ENCODE peak calls at places on chromosome 6, in eight cellular contexts. H, F, V, M, K, T, L and O are unnamed samples.

GRCh38 chr6:2858678-2859324 is 17.1 kb upstream of the SERPINB1 start:
- DNase-seq in V (no peak), K (no peak), T (peak; percentile 81), M (no peak), L (no peak), H (no peak), F (peak; percentile 32), O (peak; percentile 18)

GRCh38 chr6:6699741-6700367 is 111.3 kb downstream of the LY86 start:
- DNase-seq in L (peak; percentile 99), K (peak; percentile 93), T (no peak), H (no peak), V (peak; percentile 53), F (peak; percentile 91), M (peak; percentile 87), O (peak; percentile 98)

GRCh38 chr6:56759521-56759920 is 116.8 kb upstream of the DST start:
- DNase-seq in H (no peak), T (peak; percentile 57), L (no peak), V (no peak), F (no peak), M (no peak), K (no peak), O (no peak)

GRCh38 chr6:38021571-38021970 is 202.0 kb downstream of the ZFAND3 start:
- DNase-seq in V (no peak), L (no peak), M (no peak), F (no peak), K (no peak), H (no peak), T (no peak), O (no peak)

GRCh38 chr6:148523051-148523450 is 180.4 kb downstream of the SASH1 start:
- DNase-seq in M (no peak), L (peak; percentile 96), H (no peak), V (no peak), T (no peak), F (peak; percentile 80), K (no peak), O (peak; percentile 77)

GRCh38 chr6:65295812-65296211 is 411.2 kb downstream of the EYS start:
- DNase-seq in M (no peak), K (no peak), L (no peak), H (no peak), T (no peak), F (no peak), V (no peak), O (no peak)

GRCh38 chr6:110877154-110877564 is 2.6 kb downstream of the AMD1 start:
- DNase-seq in L (no peak), M (no peak), T (no peak), F (peak; percentile 7), V (no peak), K (no peak), H (no peak), O (peak; percentile 21)

GRCh38 chr6:50724381-50725124 is 11.2 kb downstream of the TFAP2D start:
- DNase-seq in V (no peak), F (no peak), M (no peak), L (no peak), H (no peak), T (no peak), K (no peak), O (no peak)

GRCh38 chr6:41352396-41352795 is 17.0 kb downstream of the NCR2 start:
- DNase-seq in K (no peak), M (no peak), H (no peak), F (no peak), V (no peak), L (no peak), T (no peak), O (no peak)
- H3K4me3 ChIP-seq in K (no peak overlapping the region), M (no peak overlapping the region), H (no peak overlapping the region), F (no peak overlapping the region), V (no peak overlapping the region), L (no peak overlapping the region), T (no peak overlapping the region), O (no peak overlapping the region)

GRCh38 chr6:14322841-14323240 is 205.3 kb downstream of the CD83 start:
- DNase-seq in K (no peak), F (no peak), T (no peak), L (no peak), H (no peak), V (no peak), M (no peak), O (no peak)

GRCh38 chr6:14320342-14320741 is 202.8 kb downstream of the CD83 start:
- DNase-seq in F (no peak), L (no peak), K (no peak), T (no peak), M (no peak), V (no peak), H (no peak), O (no peak)

GRCh38 chr6:14324042-14324441 is 206.5 kb downstream of the CD83 start:
- DNase-seq in V (no peak), K (no peak), H (no peak), T (no peak), M (no peak), L (no peak), F (peak; percentile 19), O (no peak)

GRCh38 chr6:14317616-14318015 is 200.0 kb downstream of the CD83 start:
- DNase-seq in T (no peak), H (no peak), M (no peak), K (no peak), L (no peak), V (no peak), F (no peak), O (no peak)

DNA sequence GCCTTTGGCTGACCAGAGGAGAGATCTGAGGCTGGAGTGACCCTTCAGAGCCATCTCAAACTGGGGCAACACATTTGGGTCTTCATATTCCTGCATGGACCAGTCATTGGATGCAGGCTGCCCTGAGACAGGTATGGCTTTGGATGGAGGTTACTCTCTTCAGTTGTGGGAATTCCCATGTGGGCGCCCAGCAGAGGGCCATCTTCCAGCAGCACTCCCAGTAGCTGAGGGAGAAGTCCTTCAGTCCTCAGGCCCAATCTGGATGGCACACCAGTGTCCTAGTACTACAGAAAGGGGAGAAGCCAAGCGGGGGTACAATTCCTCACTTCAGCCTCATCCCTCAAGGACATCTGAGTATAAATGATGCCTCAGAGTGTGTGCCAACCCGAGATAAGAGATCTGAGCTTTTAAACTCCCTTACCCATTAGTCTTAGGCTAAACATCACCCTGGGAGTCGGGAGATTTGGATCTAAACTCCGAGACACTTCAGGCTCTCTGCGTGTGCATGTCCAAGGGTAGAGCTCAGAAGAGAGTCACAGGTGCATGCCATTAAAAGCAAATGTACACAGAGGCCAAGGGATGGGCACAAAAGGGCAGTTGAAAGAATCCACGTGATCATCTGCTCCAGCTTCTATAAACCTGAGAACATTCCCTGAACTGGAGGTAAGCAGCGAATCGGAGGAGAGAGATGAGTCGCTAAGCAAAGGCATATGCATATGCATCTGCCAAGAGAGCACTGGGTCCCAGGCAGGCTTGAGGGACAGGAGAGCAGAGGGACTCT is 204.6 kb downstream of the CD83 start:
- DNase-seq in M (no peak), F (no peak), L (no peak), H (no peak), V (peak; percentile 27), T (no peak), K (peak; percentile 19), O (no peak)
- TF ChIP-seq CTCF in M (no peak), F (no peak), L (no peak), H (no peak), V (peak; percentile 15), T (no peak), K (no peak), O (no peak)

DNA sequence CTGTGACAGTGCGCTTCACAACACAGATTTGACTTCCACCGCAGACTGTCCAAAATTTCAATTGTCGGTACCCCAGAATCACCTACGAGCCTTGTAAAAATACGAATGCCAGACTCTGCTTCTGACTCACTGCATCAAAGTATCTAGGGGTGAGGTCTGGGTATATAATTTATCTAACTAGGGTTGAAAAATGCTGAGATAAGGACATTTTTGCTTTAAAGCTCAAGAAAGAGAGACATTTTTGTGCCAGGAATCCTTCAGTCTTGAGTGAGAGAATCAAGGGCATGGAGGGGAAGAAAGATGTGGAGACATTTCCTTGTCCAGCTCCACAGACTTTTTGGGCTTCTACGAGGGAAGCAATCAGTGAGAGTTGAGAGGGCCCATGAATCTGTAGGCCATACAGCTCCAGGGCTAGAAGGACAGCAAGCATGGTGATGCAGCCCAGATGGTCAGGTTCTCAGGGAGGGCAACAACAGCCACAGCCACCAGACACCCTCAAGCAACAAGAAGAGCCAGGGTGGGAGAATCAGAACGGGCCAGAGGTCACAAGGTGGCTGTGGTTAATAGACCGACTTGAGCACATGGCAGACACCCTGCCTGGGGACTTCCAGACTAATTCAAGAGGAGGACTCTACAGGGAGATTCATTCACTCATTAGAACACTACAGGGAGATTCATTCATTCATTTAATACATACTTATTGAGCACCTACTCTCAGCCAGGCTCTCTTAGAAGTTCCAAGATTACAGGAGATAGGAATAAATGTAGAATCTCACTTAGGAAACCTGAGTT is 211.1 kb upstream of the PRDM1 start:
- DNase-seq in V (no peak), F (no peak), K (no peak), T (peak; percentile 39), L (no peak), M (no peak), H (no peak), O (no peak)
- H3K4me3 ChIP-seq in V (no peak overlapping the region), F (no peak overlapping the region), K (no peak overlapping the region), T (no peak overlapping the region), L (no peak overlapping the region), M (no peak overlapping the region), H (no peak overlapping the region), O (no peak overlapping the region)

GRCh38 chr6:167044696-167045095 is 45.5 kb downstream of the CEP43 start:
- DNase-seq in K (no peak), L (peak; percentile 5), V (no peak), F (no peak), T (no peak), M (no peak), H (no peak), O (peak; percentile 7)

GRCh38 chr6:167046861-167047495 is 47.8 kb downstream of the CEP43 start:
- DNase-seq in T (no peak), L (no peak), M (no peak), H (no peak), V (no peak), F (no peak), K (no peak), O (no peak)

GRCh38 chr6:167049275-167049674 is 50.1 kb downstream of the CEP43 start:
- DNase-seq in K (no peak), T (no peak), F (no peak), L (no peak), V (no peak), H (no peak), M (no peak), O (no peak)

GRCh38 chr6:167047554-167047953 is 48.4 kb downstream of the CEP43 start:
- DNase-seq in F (no peak), T (peak; percentile 86), L (no peak), M (no peak), H (no peak), V (no peak), K (no peak), O (no peak)

DNA sequence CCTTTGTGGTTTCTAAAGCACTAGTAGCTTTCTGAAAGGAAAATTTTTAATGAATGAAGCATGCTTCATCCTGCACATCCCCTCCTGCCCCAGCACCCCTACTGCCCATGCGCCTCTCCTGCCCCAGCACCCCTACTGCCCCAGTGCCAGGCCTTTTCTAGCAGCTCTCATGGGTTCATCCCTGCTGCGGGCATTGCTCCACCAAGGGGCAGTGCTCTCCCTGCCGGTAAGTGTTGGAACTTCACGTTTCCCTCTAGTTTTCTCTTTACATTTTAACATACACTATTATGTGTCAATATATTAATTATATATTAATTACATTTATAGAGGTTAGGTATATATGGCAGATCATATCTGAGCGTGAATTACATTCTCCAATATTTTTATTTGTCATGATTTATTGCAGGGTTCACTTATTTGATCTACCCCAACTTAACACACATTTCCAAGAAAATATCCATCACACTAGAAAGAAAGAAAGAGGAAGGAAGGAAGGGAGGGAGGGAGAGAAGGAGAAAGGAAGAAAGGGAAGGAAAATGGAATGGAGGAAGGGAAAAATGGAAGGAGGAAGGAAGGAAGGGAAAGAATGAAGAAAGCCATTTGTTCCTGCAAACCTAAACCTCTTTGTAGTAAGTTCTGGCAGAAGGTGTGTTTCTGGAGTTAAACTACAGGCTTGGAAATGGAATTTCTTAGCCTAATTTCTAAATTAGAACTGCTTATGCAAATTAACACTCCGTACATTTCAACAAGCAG is 46.8 kb downstream of the CEP43 start:
- DNase-seq in M (no peak), K (no peak), V (no peak), T (no peak), H (no peak), L (no peak), F (no peak), O (no peak)
- TF ChIP-seq CTCF in M (no peak), K (no peak), V (peak; percentile 29), T (no peak), H (peak; percentile 17), L (peak; percentile 9), F (no peak), O (peak; percentile 22)